ENCODE peak calls at places on chromosomes 13 and 19, in four cellular contexts. W is K562, M is GM12878, K is H1. T is an unnamed sample.

GRCh38 chr13:57017357-57017756 is 123.4 kb upstream of the PRR20A start:
- DNase-seq in M (no peak), W (no peak), K (no peak), T (no peak)

GRCh38 chr13:86729206-86729605 is 930.0 kb upstream of the SLITRK6 start:
- DNase-seq in W (no peak), M (no peak), K (no peak), T (no peak)

GRCh38 chr19:5122121-5122400 is 153.1 kb downstream of the KDM4B start:
- DNase-seq in M (no peak), W (no peak), K (no peak), T (no peak)

GRCh38 chr13:23923031-23923430 is 25.7 kb upstream of the C1QTNF9B start:
- DNase-seq in K (no peak), M (no peak), W (no peak), T (no peak)

GRCh38 chr13:80047406-80047805 is 293.5 kb downstream of the SPRY2 start:
- DNase-seq in W (no peak), M (no peak), K (no peak), T (no peak)

GRCh38 chr19:14550201-14550754 is 20.9 kb downstream of the TECR start:
- DNase-seq in M (no peak), W (peak; percentile 62), K (no peak), T (no peak)

GRCh38 chr13:52067237-52067636 is 42.7 kb downstream of the UTP14C start:
- DNase-seq in K (no peak), M (no peak), W (peak; percentile 7), T (peak; percentile 6)

GRCh38 chr19:53892981-53893325 is 11.0 kb downstream of the PRKCG start:
- DNase-seq in K (no peak), M (no peak), W (peak; percentile 35), T (no peak)

GRCh38 chr19:9674669-9675357 is at the start of gene ZNF562:
- DNase-seq in W (peak; percentile 91), K (no peak), M (peak; percentile 45), T (peak; percentile 90)

GRCh38 chr19:2771786-2772674 is 11.0 kb downstream of the SGTA start:
- DNase-seq in M (no peak), K (no peak), W (no peak), T (no peak)

GRCh38 chr19:7986321-7987083 is 18.9 kb downstream of the ELAVL1 start:
- DNase-seq in K (no peak), W (no peak), M (no peak), T (no peak)

GRCh38 chr13:77698211-77699058 is 948 bp downstream of the SLAIN1 start:
- DNase-seq in W (peak; percentile 6), M (no peak), K (peak; percentile 67), T (no peak)

GRCh38 chr13:62643007-62643483 is 1227.4 kb upstream of the PCDH20 start:
- DNase-seq in W (no peak), K (no peak), M (peak; percentile 24), T (peak; percentile 98)

GRCh38 chr13:82878536-82878935 is 1003.7 kb downstream of the SLITRK1 start:
- DNase-seq in W (no peak), K (no peak), M (no peak), T (no peak)

GRCh38 chr19:56725829-56726424 is 54.4 kb upstream of the ZNF835 start:
- DNase-seq in W (no peak), M (no peak), K (no peak), T (no peak)

GRCh38 chr19:57171551-57172081 is 4.3 kb upstream of the DUXA start:
- DNase-seq in W (no peak), M (no peak), K (peak; percentile 42), T (no peak)

GRCh38 chr19:38004505-38005223 is 97.7 kb downstream of the SIPA1L3 start:
- DNase-seq in M (peak; percentile 95), W (peak; percentile 80), K (peak; percentile 78), T (peak; percentile 81)

GRCh38 chr19:32911467-32911866 is 41.9 kb upstream of the SLC7A9 start:
- DNase-seq in M (no peak), W (no peak), K (no peak), T (no peak)

GRCh38 chr13:60120617-60121016 is 43.1 kb downstream of the DIAPH3 start:
- DNase-seq in M (no peak), K (no peak), W (no peak), T (no peak)

GRCh38 chr13:21069561-21070004 is 8.2 kb upstream of the LATS2 start:
- DNase-seq in M (no peak), K (no peak), W (no peak), T (no peak)

GRCh38 chr13:25846227-25846984 is 205.4 kb downstream of the SHISA2 start:
- DNase-seq in W (no peak), M (no peak), K (no peak), T (no peak)

GRCh38 chr13:112711528-112712265 is 21.9 kb downstream of the ATP11A start:
- DNase-seq in K (peak; percentile 74), W (peak; percentile 88), M (no peak), T (peak; percentile 85)

GRCh38 chr19:9673912-9674668 is 810 bp downstream of the ZNF562 start:
- DNase-seq in K (no peak), W (no peak), M (peak; percentile 1), T (peak; percentile 39)

GRCh38 chr13:91351123-91351522 is 3.6 kb downstream of the MIR17HG start:
- DNase-seq in M (no peak), W (no peak), K (no peak), T (no peak)

GRCh38 chr13:66477816-66478215 is 752.3 kb downstream of the PCDH9 start:
- DNase-seq in W (no peak), K (no peak), M (no peak), T (no peak)

GRCh38 chr13:19959141-19959830 is 759 bp downstream of the ZMYM2 start:
- DNase-seq in M (no peak), K (peak; percentile 75), W (peak; percentile 31), T (peak; percentile 8)

GRCh38 chr13:44172411-44172810 is 201.2 kb upstream of the SERP2 start:
- DNase-seq in W (no peak), K (no peak), M (no peak), T (no peak)

GRCh38 chr13:96200810-96201209 is 110.9 kb downstream of the HS6ST3 start:
- DNase-seq in M (no peak), W (no peak), K (no peak), T (no peak)

GRCh38 chr19:9046694-9047093 is 36.5 kb upstream of the MUC16 start:
- DNase-seq in K (no peak), W (no peak), M (no peak), T (no peak)

GRCh38 chr13:109842521-109842920 is 56.1 kb upstream of the IRS2 start:
- DNase-seq in M (no peak), W (no peak), K (no peak), T (no peak)

GRCh38 chr13:109843695-109844094 is 57.3 kb upstream of the IRS2 start:
- DNase-seq in K (no peak), W (no peak), M (no peak), T (no peak)

GRCh38 chr13:109840893-109841287 is 54.5 kb upstream of the IRS2 start:
- DNase-seq in K (no peak), M (no peak), W (no peak), T (no peak)

GRCh38 chr13:109846185-109846584 is 59.8 kb upstream of the IRS2 start:
- DNase-seq in M (no peak), W (no peak), K (no peak), T (no peak)

DNA sequence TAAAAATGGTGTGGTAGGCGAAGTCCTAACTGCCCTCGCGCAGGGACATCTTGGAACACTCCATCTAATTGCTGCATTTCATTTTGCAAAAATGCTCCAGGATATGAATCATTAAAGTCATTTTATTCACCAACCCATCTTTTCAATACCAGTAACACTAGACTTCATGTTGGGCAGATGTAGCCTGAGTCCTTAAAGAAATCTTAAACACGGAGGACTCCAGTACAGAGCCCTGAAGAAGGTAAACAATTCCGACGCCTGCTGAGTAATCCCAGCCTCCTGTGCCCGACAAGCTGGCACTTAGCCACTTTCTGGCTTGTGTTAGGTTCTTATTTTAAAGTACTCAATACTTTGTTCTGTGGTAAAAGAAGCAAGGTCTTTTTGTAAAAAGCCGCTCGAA is 58.0 kb upstream of the IRS2 start:
- DNase-seq in M (no peak), K (no peak), W (no peak), T (no peak)
- TF ChIP-seq ATF3 in M (no peak), K (no peak), W (no peak), T (no peak)

GRCh38 chr13:39942901-39943273 is 287.4 kb downstream of the COG6 start:
- DNase-seq in M (peak; percentile 50), W (peak; percentile 26), K (peak; percentile 76), T (peak; percentile 80)
- TF ChIP-seq RAD21 in M (peak; percentile 95), W (peak; percentile 50), K (peak; percentile 83), T (peak; percentile 69)

GRCh38 chr19:19406878-19407639 is 1.6 kb downstream of the GATAD2A start:
- DNase-seq in K (no peak), M (no peak), W (no peak), T (no peak)
- TF ChIP-seq MAX in K (no peak), M (no peak), W (peak; percentile 17), T (no peak)

DNA sequence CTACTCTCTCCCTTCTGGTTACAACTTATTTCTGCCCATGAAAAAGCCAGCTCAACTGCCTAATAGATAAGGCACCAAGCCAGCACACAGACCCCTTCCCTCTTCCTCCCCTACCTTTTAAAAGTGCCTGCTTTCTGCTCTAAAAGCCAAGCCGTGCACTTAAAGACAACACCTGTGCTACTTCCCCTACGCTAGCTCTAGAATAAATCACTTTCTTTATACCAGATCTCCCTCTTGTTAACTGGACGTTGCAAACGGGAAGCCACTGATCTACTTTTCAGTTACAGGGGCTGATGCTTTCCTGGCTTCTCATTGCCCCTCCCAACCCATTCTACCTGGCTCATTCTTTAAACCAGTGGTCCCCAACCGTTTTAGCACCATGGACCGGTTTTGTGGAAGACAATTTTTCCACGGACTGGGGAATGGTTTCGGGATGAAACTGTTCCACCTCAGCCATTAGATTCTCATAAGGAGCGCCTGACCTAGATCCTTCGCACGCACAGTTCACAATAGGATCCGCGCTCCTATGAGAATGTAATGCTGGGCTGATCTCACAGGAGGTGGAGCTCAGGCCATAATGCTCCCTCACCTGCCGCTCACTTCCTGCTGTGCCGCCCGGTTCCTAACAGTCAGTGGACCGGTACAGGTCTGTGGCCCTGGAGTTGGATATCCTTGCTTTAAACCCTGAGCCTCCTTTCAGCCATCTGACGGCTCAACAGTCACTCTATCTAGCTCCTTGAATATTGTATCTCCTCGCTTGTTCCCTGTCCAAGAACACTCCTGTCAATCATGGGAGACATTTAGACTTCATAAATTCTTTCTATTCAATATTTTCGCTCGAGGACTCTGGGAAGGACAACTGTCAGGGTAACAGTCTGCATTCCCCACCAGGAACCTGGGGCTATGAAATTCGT is 839 bp upstream of the ZNF223 start:
- DNase-seq in K (no peak), W (no peak), M (no peak), T (no peak)
- TF ChIP-seq ATF3 in K (no peak), W (no peak), M (no peak), T (no peak)

GRCh38 chr19:3936506-3937442 is 3.9 kb downstream of the NMRK2 start:
- DNase-seq in K (no peak), M (no peak), W (no peak), T (no peak)

GRCh38 chr19:3932931-3933810 is at the start of gene NMRK2:
- DNase-seq in W (peak; percentile 36), M (no peak), K (peak; percentile 88), T (no peak)

GRCh38 chr19:3931041-3931440 is 1.8 kb upstream of the NMRK2 start:
- DNase-seq in M (no peak), K (no peak), W (no peak), T (no peak)
- TF ChIP-seq RAD21 in M (no peak), K (no peak), W (no peak), T (no peak)

GRCh38 chr19:12779162-12779993 is 4.0 kb upstream of the HOOK2 start:
- DNase-seq in M (no peak), W (no peak), K (no peak), T (no peak)
- TF ChIP-seq MAX in M (no peak), W (no peak), K (no peak), T (no peak)